ENCODE peak calls at places on chromosomes 7 and 10, in nine cellular contexts. Y is gastrocnemius medialis; T is fibroblast of lung; U is foreskin fibroblast; F is IMR-90; P is HL-60; O is Panc1; H is CD8-positive, alpha-beta memory T cell; E is neural progenitor cell. D is an unnamed sample.

GRCh38 chr10:28768227-28768626 is 90.9 kb downstream of the BAMBI start:
- DNase-seq in Y (no peak), T (no peak), U (no peak), F (no peak), P (no peak), O (no peak), H (no peak), E (peak), D (no peak)

GRCh38 chr10:123585477-123586445 is 80.4 kb upstream of the GPR26 start:
- DNase-seq in Y (no peak), T (no peak), U (no peak), F (no peak), P (no peak), O (no peak), H (no peak), E (no peak), D (no peak)

GRCh38 chr7:157271991-157272324 is 64.8 kb upstream of the DNAJB6 start:
- DNase-seq in Y (peak), T (peak), U (peak), F (peak), P (no peak), O (no peak), H (no peak), E (no peak), D (no peak)

GRCh38 chr10:61878411-61879051 is 23.0 kb upstream of the ARID5B start:
- DNase-seq in Y (no peak), T (no peak), U (no peak), F (no peak), P (no peak), O (no peak), H (no peak), E (no peak), D (no peak)

GRCh38 chr7:105639677-105640493 is 58.6 kb upstream of the EFCAB10 start:
- DNase-seq in Y (no peak), T (no peak), U (no peak), F (no peak), P (no peak), O (no peak), H (no peak), E (peak), D (no peak)

GRCh38 chr7:96674565-96674964 is 35.1 kb downstream of the SEM1 start:
- DNase-seq in Y (no peak), T (no peak), U (no peak), F (no peak), P (no peak), O (no peak), H (no peak), E (no peak), D (no peak)

GRCh38 chr10:110205051-110205675 is 2.2 kb upstream of the MXI1 start:
- DNase-seq in Y (no peak), T (no peak), U (no peak), F (no peak), P (no peak), O (no peak), H (no peak), E (no peak), D (no peak)

GRCh38 chr10:112383325-112383724 is 9.4 kb downstream of the ACSL5 start:
- DNase-seq in Y (no peak), T (peak), U (peak), F (peak), P (no peak), O (no peak), H (no peak), E (no peak), D (no peak)

GRCh38 chr7:156667110-156667436 is 26.5 kb downstream of the RNF32 start:
- DNase-seq in Y (no peak), T (no peak), U (no peak), F (no peak), P (no peak), O (no peak), H (no peak), E (no peak), D (no peak)

GRCh38 chr7:57876-58275 is 134.5 kb upstream of the FAM20C start:
- DNase-seq in Y (no peak), T (no peak), U (peak), F (no peak), P (no peak), O (no peak), H (no peak), E (no peak), D (no peak)

GRCh38 chr10:60896715-60897114 is 47.3 kb downstream of the RHOBTB1 start:
- DNase-seq in Y (no peak), T (no peak), U (no peak), F (peak), P (no peak), O (no peak), H (no peak), E (no peak), D (no peak)

GRCh38 chr7:15709978-15710377 is 23.5 kb upstream of the MEOX2 start:
- DNase-seq in Y (no peak), T (no peak), U (peak), F (no peak), P (no peak), O (no peak), H (no peak), E (no peak), D (no peak)

GRCh38 chr10:6520138-6520537 is 59.9 kb downstream of the PRKCQ start:
- DNase-seq in Y (no peak), T (no peak), U (no peak), F (no peak), P (no peak), O (no peak), H (no peak), E (no peak), D (no peak)

GRCh38 chr7:1698221-1698620 is 28.1 kb downstream of the ELFN1 start:
- DNase-seq in Y (no peak), T (no peak), U (no peak), F (no peak), P (no peak), O (no peak), H (no peak), E (no peak), D (no peak)

GRCh38 chr7:82209200-82209599 is 234.4 kb downstream of the CACNA2D1 start:
- DNase-seq in Y (no peak), T (no peak), U (no peak), F (no peak), P (no peak), O (no peak), H (no peak), E (no peak), D (no peak)

GRCh38 chr7:18509491-18509890 is 13.9 kb downstream of the HDAC9 start:
- DNase-seq in Y (no peak), T (no peak), U (no peak), F (peak), P (no peak), O (no peak), H (no peak), E (no peak), D (no peak)

GRCh38 chr7:157428554-157428945 is 91.7 kb downstream of the DNAJB6 start:
- DNase-seq in Y (peak), T (no peak), U (no peak), F (no peak), P (no peak), O (no peak), H (no peak), E (no peak), D (no peak)

GRCh38 chr7:80665526-80665925 is 27.1 kb downstream of the CD36 start:
- DNase-seq in Y (no peak), T (no peak), U (no peak), F (no peak), P (no peak), O (no peak), H (no peak), E (no peak), D (no peak)

GRCh38 chr7:72441791-72442190 is 29.7 kb upstream of the CALN1 start:
- DNase-seq in Y (no peak), T (no peak), U (no peak), F (no peak), P (no peak), O (no peak), H (no peak), E (no peak), D (no peak)

GRCh38 chr7:95229301-95229700 is 95.0 kb downstream of the PON1 start:
- DNase-seq in Y (no peak), T (no peak), U (no peak), F (no peak), P (no peak), O (no peak), H (no peak), E (no peak), D (no peak)

GRCh38 chr10:74227697-74228424 is 76.8 kb downstream of the ADK start:
- DNase-seq in Y (no peak), T (peak), U (peak), F (peak), P (peak), O (no peak), H (no peak), E (no peak), D (no peak)

GRCh38 chr10:133441780-133442179 is 12.0 kb upstream of the SCART1 start:
- DNase-seq in Y (peak), T (no peak), U (no peak), F (no peak), P (no peak), O (no peak), H (no peak), E (no peak), D (no peak)

GRCh38 chr10:44569193-44570091 is 184.5 kb upstream of the CXCL12 start:
- DNase-seq in Y (no peak), T (peak), U (peak), F (peak), P (no peak), O (no peak), H (no peak), E (no peak), D (no peak)

GRCh38 chr10:44574596-44575480 is 189.9 kb upstream of the CXCL12 start:
- DNase-seq in Y (no peak), T (no peak), U (no peak), F (no peak), P (no peak), O (no peak), H (no peak), E (no peak), D (no peak)

GRCh38 chr10:44575601-44576380 is 190.9 kb upstream of the CXCL12 start:
- DNase-seq in Y (no peak), T (no peak), U (no peak), F (no peak), P (no peak), O (no peak), H (no peak), E (no peak), D (no peak)

GRCh38 chr10:44571701-44572100 is 186.8 kb upstream of the CXCL12 start:
- DNase-seq in Y (no peak), T (no peak), U (peak), F (peak), P (no peak), O (no peak), H (no peak), E (no peak), D (no peak)

GRCh38 chr10:44572146-44572545 is 187.2 kb upstream of the CXCL12 start:
- DNase-seq in Y (no peak), T (no peak), U (no peak), F (no peak), P (no peak), O (no peak), H (no peak), E (no peak), D (no peak)
- H3K4me3 ChIP-seq in Y (no peak), T (no peak), U (no peak), F (no peak), P (no peak), O (no peak), H (no peak), E (no peak), D (no peak)

DNA sequence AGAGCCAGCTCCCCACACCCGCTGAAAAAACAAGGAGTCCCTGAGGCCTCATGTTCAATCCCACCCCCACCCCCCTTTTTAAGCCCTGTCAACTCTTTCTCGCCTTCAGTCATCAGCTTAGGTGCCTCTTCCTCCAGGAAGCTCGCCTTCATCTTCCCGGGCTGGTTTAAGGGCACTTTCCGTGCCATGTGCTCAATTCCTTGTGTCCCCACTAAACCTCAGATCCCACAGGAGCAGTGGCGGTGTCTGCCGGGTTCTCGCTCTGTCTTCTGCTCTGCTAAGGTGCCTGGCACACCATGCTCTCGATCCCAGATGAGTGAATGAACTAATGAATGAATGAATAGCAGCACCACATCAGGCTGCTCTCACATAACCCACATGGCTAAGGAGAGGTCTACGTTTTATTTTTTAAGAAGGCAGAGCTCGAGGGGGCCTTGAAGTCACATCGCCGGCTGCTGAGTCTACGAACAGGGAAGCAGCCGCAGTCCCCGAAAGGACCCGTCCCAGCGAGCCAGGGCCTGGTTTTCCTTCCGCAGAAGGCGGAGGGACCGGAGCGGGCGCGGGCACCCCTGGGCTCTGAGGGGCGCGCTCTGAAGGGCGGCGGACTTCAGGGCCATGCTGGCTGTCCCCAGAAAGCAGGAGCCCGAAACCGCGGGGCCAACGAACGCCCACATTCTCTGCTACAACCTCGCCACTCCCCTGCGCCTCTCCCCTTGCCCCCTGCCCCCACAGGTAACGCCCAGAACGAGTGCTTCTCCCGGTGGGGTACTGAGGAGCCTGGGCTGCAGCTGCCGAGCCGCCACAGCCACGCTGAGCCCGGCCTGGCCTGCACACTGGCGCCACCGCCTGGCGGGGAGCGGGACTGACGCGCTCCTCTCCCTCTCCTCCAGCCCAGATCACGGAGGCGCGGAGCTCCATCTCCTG is 73.4 kb upstream of the KCNMA1 start:
- DNase-seq in Y (peak), T (peak), U (peak), F (peak), P (peak), O (peak), H (peak), E (peak), D (peak)
- H3K4me3 ChIP-seq in Y (peak), T (peak), U (peak), F (peak), P (peak), O (peak), H (no peak), E (peak), D (no peak)

GRCh38 chr10:95288273-95288672 is 2.5 kb downstream of the PDLIM1 start:
- DNase-seq in Y (no peak), T (no peak), U (no peak), F (no peak), P (no peak), O (no peak), H (no peak), E (no peak), D (no peak)
- H3K4me3 ChIP-seq in Y (peak), T (no peak), U (no peak), F (no peak), P (no peak), O (no peak), H (no peak), E (no peak), D (no peak)

GRCh38 chr7:98287486-98287959 is 6.0 kb downstream of the BRI3 start:
- DNase-seq in Y (peak), T (no peak), U (no peak), F (no peak), P (no peak), O (no peak), H (no peak), E (no peak), D (no peak)

GRCh38 chr7:98288064-98288823 is 6.8 kb downstream of the BRI3 start:
- DNase-seq in Y (peak), T (no peak), U (no peak), F (no peak), P (peak), O (no peak), H (no peak), E (no peak), D (no peak)

GRCh38 chr7:98285132-98286092 is 3.9 kb downstream of the BRI3 start:
- DNase-seq in Y (peak), T (no peak), U (no peak), F (no peak), P (no peak), O (no peak), H (no peak), E (no peak), D (no peak)

GRCh38 chr7:98286093-98286525 is 4.6 kb downstream of the BRI3 start:
- DNase-seq in Y (peak), T (peak), U (peak), F (peak), P (peak), O (no peak), H (no peak), E (no peak), D (no peak)

GRCh38 chr7:98286701-98287485 is 5.4 kb downstream of the BRI3 start:
- DNase-seq in Y (peak), T (no peak), U (no peak), F (no peak), P (no peak), O (no peak), H (no peak), E (no peak), D (no peak)
- H3K4me3 ChIP-seq in Y (peak), T (no peak), U (peak), F (no peak), P (no peak), O (no peak), H (no peak), E (no peak), D (no peak)

GRCh38 chr7:141013345-141013715 is 1.4 kb downstream of the MRPS33 start:
- DNase-seq in Y (no peak), T (no peak), U (no peak), F (no peak), P (no peak), O (no peak), H (no peak), E (no peak), D (peak)
- H3K4me3 ChIP-seq in Y (no peak), T (peak), U (peak), F (no peak), P (peak), O (no peak), H (peak), E (peak), D (peak)

DNA sequence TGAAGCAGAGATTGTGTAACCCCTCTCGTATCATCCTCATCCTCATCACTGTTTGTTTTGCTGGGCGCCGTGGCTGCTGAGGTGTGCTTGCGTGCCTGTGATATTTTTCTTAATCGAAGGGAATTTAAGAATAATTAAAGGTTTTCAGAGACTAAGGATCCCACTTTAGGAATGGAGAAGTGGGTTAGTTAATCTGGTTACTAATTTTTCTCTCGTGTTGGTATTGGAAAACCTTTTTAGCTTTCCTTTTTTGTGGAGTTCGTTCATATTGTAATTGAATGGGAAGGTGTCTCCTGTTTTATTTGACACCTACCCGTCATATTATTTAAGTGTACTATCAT is 1.3 kb downstream of the UBN2 start:
- DNase-seq in Y (no peak), T (no peak), U (no peak), F (peak), P (peak), O (no peak), H (no peak), E (no peak), D (no peak)
- H3K4me3 ChIP-seq in Y (peak), T (peak), U (peak), F (peak), P (peak), O (peak), H (peak), E (peak), D (peak)